ENCODE peak calls at places on chromosome 18, in four cellular contexts. One of them, this sample, is unnamed.

GRCh38 chr18:703660-704018 is 8.8 kb downstream of the ENOSF1 start:
- DNase-seq in OCI-LY7: no peak
- DNase-seq in AG08395: no peak
- DNase-seq in activated T-helper 9 cell treated with anti-CD3 and anti-CD28 coated beads, Interleukin-2, amount 50 U/mL, for 16 hours: no peak
- DNase-seq in this sample: no peak

GRCh38 chr18:22951823-22952222 is 18.7 kb downstream of the RBBP8 start:
- DNase-seq in OCI-LY7: no peak
- DNase-seq in AG08395: no peak
- DNase-seq in activated T-helper 9 cell treated with anti-CD3 and anti-CD28 coated beads, Interleukin-2, amount 50 U/mL, for 16 hours: no peak
- DNase-seq in this sample: no peak

GRCh38 chr18:61572871-61573270 is 239.6 kb downstream of the CDH20 start:
- DNase-seq in OCI-LY7: no peak
- DNase-seq in AG08395: peak
- DNase-seq in activated T-helper 9 cell treated with anti-CD3 and anti-CD28 coated beads, Interleukin-2, amount 50 U/mL, for 16 hours: no peak
- DNase-seq in this sample: no peak

GRCh38 chr18:28512357-28512756 is 335.4 kb upstream of the CDH2 start:
- DNase-seq in OCI-LY7: no peak
- DNase-seq in AG08395: no peak
- DNase-seq in activated T-helper 9 cell treated with anti-CD3 and anti-CD28 coated beads, Interleukin-2, amount 50 U/mL, for 16 hours: no peak
- DNase-seq in this sample: no peak

GRCh38 chr18:25062720-25063119 is 289.2 kb downstream of the ZNF521 start:
- DNase-seq in OCI-LY7: peak
- DNase-seq in AG08395: no peak
- DNase-seq in activated T-helper 9 cell treated with anti-CD3 and anti-CD28 coated beads, Interleukin-2, amount 50 U/mL, for 16 hours: no peak
- DNase-seq in this sample: no peak

GRCh38 chr18:2853926-2854664 is 7.3 kb downstream of the EMILIN2 start:
- DNase-seq in OCI-LY7: no peak
- DNase-seq in AG08395: no peak
- DNase-seq in activated T-helper 9 cell treated with anti-CD3 and anti-CD28 coated beads, Interleukin-2, amount 50 U/mL, for 16 hours: no peak
- DNase-seq in this sample: no peak

GRCh38 chr18:22683196-22683676 is 249.9 kb upstream of the RBBP8 start:
- DNase-seq in OCI-LY7: no peak
- DNase-seq in AG08395: peak
- DNase-seq in activated T-helper 9 cell treated with anti-CD3 and anti-CD28 coated beads, Interleukin-2, amount 50 U/mL, for 16 hours: no peak
- DNase-seq in this sample: no peak

GRCh38 chr18:11676867-11677266 is 12.2 kb upstream of the GNAL start:
- DNase-seq in OCI-LY7: no peak
- DNase-seq in AG08395: no peak
- DNase-seq in activated T-helper 9 cell treated with anti-CD3 and anti-CD28 coated beads, Interleukin-2, amount 50 U/mL, for 16 hours: no peak
- DNase-seq in this sample: no peak

GRCh38 chr18:50726960-50727589 is 92.7 kb downstream of the MRO start:
- DNase-seq in OCI-LY7: no peak
- DNase-seq in AG08395: no peak
- DNase-seq in activated T-helper 9 cell treated with anti-CD3 and anti-CD28 coated beads, Interleukin-2, amount 50 U/mL, for 16 hours: no peak
- DNase-seq in this sample: no peak

GRCh38 chr18:65124633-65125032 is 626.2 kb upstream of the CDH7 start:
- DNase-seq in OCI-LY7: no peak
- DNase-seq in AG08395: no peak
- DNase-seq in activated T-helper 9 cell treated with anti-CD3 and anti-CD28 coated beads, Interleukin-2, amount 50 U/mL, for 16 hours: no peak
- DNase-seq in this sample: no peak

GRCh38 chr18:446941-447560 is 53.5 kb downstream of the COLEC12 start:
- DNase-seq in OCI-LY7: no peak
- DNase-seq in AG08395: no peak
- DNase-seq in activated T-helper 9 cell treated with anti-CD3 and anti-CD28 coated beads, Interleukin-2, amount 50 U/mL, for 16 hours: no peak
- DNase-seq in this sample: no peak

GRCh38 chr18:59881728-59882685 is 17.8 kb upstream of the PMAIP1 start:
- DNase-seq in OCI-LY7: no peak
- DNase-seq in AG08395: peak
- DNase-seq in activated T-helper 9 cell treated with anti-CD3 and anti-CD28 coated beads, Interleukin-2, amount 50 U/mL, for 16 hours: no peak
- DNase-seq in this sample: no peak

GRCh38 chr18:57767259-57768050 is 35.7 kb downstream of the ATP8B1 start:
- DNase-seq in OCI-LY7: no peak
- DNase-seq in AG08395: no peak
- DNase-seq in activated T-helper 9 cell treated with anti-CD3 and anti-CD28 coated beads, Interleukin-2, amount 50 U/mL, for 16 hours: no peak
- DNase-seq in this sample: no peak

GRCh38 chr18:59197636-59198035 is 22.3 kb upstream of the GRP start:
- DNase-seq in OCI-LY7: no peak
- DNase-seq in AG08395: no peak
- DNase-seq in activated T-helper 9 cell treated with anti-CD3 and anti-CD28 coated beads, Interleukin-2, amount 50 U/mL, for 16 hours: no peak
- DNase-seq in this sample: no peak

GRCh38 chr18:3649559-3650426 is 199.8 kb downstream of the TGIF1 start:
- DNase-seq in OCI-LY7: no peak
- DNase-seq in AG08395: no peak
- DNase-seq in activated T-helper 9 cell treated with anti-CD3 and anti-CD28 coated beads, Interleukin-2, amount 50 U/mL, for 16 hours: no peak
- DNase-seq in this sample: no peak

GRCh38 chr18:74395630-74396251 is 61.4 kb downstream of the DIPK1C start:
- DNase-seq in OCI-LY7: no peak
- DNase-seq in AG08395: no peak
- DNase-seq in activated T-helper 9 cell treated with anti-CD3 and anti-CD28 coated beads, Interleukin-2, amount 50 U/mL, for 16 hours: no peak
- DNase-seq in this sample: no peak

GRCh38 chr18:68104036-68104435 is 587.5 kb upstream of the DSEL start:
- DNase-seq in OCI-LY7: no peak
- DNase-seq in AG08395: no peak
- DNase-seq in activated T-helper 9 cell treated with anti-CD3 and anti-CD28 coated beads, Interleukin-2, amount 50 U/mL, for 16 hours: no peak
- DNase-seq in this sample: no peak

GRCh38 chr18:62018034-62018760 is 125.4 kb upstream of the RNF152 start:
- DNase-seq in OCI-LY7: no peak
- DNase-seq in AG08395: peak
- DNase-seq in activated T-helper 9 cell treated with anti-CD3 and anti-CD28 coated beads, Interleukin-2, amount 50 U/mL, for 16 hours: no peak
- DNase-seq in this sample: no peak

GRCh38 chr18:75582406-75582821 is 154.9 kb upstream of the SMIM21 start:
- DNase-seq in OCI-LY7: no peak
- DNase-seq in AG08395: peak
- DNase-seq in activated T-helper 9 cell treated with anti-CD3 and anti-CD28 coated beads, Interleukin-2, amount 50 U/mL, for 16 hours: no peak
- DNase-seq in this sample: no peak

GRCh38 chr18:28468903-28469302 is 292.0 kb upstream of the CDH2 start:
- DNase-seq in OCI-LY7: no peak
- DNase-seq in AG08395: no peak
- DNase-seq in activated T-helper 9 cell treated with anti-CD3 and anti-CD28 coated beads, Interleukin-2, amount 50 U/mL, for 16 hours: no peak
- DNase-seq in this sample: no peak

GRCh38 chr18:48680871-48681270 is 142.0 kb downstream of the CTIF start:
- DNase-seq in OCI-LY7: no peak
- DNase-seq in AG08395: no peak
- DNase-seq in activated T-helper 9 cell treated with anti-CD3 and anti-CD28 coated beads, Interleukin-2, amount 50 U/mL, for 16 hours: no peak
- DNase-seq in this sample: no peak

GRCh38 chr18:59691046-59691395 is 6.2 kb downstream of the CCBE1 start:
- DNase-seq in OCI-LY7: no peak
- DNase-seq in AG08395: peak
- DNase-seq in activated T-helper 9 cell treated with anti-CD3 and anti-CD28 coated beads, Interleukin-2, amount 50 U/mL, for 16 hours: no peak
- DNase-seq in this sample: no peak

GRCh38 chr18:45760443-45761036 is 36.6 kb downstream of the SLC14A1 start:
- DNase-seq in OCI-LY7: no peak
- DNase-seq in AG08395: no peak
- DNase-seq in activated T-helper 9 cell treated with anti-CD3 and anti-CD28 coated beads, Interleukin-2, amount 50 U/mL, for 16 hours: no peak
- DNase-seq in this sample: no peak

GRCh38 chr18:46158498-46158897 is 54.3 kb downstream of the HAUS1 start:
- DNase-seq in OCI-LY7: no peak
- DNase-seq in AG08395: peak
- DNase-seq in activated T-helper 9 cell treated with anti-CD3 and anti-CD28 coated beads, Interleukin-2, amount 50 U/mL, for 16 hours: no peak
- DNase-seq in this sample: no peak

GRCh38 chr18:48402953-48403352 is 6.2 kb downstream of the ZBTB7C start:
- DNase-seq in OCI-LY7: no peak
- DNase-seq in AG08395: peak
- DNase-seq in activated T-helper 9 cell treated with anti-CD3 and anti-CD28 coated beads, Interleukin-2, amount 50 U/mL, for 16 hours: no peak
- DNase-seq in this sample: no peak

GRCh38 chr18:60543646-60544045 is 171.1 kb upstream of the MC4R start:
- DNase-seq in OCI-LY7: no peak
- DNase-seq in AG08395: no peak
- DNase-seq in activated T-helper 9 cell treated with anti-CD3 and anti-CD28 coated beads, Interleukin-2, amount 50 U/mL, for 16 hours: no peak
- DNase-seq in this sample: no peak

This sample was measured in NK-92 treated with Interleukin-12 subunit alpha and Interleukin-12 subunit beta, amount 100 ng/mL, for 24 hours.